ENCODE peak calls at places on chromosomes 1 and 21, in nine cellular contexts. One of them, this sample, is unnamed.

GRCh38 chr1:183567584-183567983 is 22.7 kb downstream of the NCF2 start:
- DNase-seq in progenitor cell of endocrine pancreas: no peak
- DNase-seq in Peyer's patch: peak; percentile 80
- DNase-seq in foreskin fibroblast: no peak
- DNase-seq in GM13976: peak; percentile 57
- DNase-seq in epithelial cell of esophagus: peak; percentile 84
- DNase-seq in right atrium auricular region: no peak
- DNase-seq in heart right ventricle: peak; percentile 51
- DNase-seq in IMR-90: peak; percentile 47
- DNase-seq in this sample: no peak

GRCh38 chr1:167905182-167905581 is 8.8 kb downstream of the ADCY10 start:
- DNase-seq in progenitor cell of endocrine pancreas: no peak
- DNase-seq in Peyer's patch: no peak
- DNase-seq in foreskin fibroblast: peak; percentile 21
- DNase-seq in GM13976: no peak
- DNase-seq in epithelial cell of esophagus: no peak
- DNase-seq in right atrium auricular region: no peak
- DNase-seq in heart right ventricle: no peak
- DNase-seq in IMR-90: peak; percentile 71
- DNase-seq in this sample: no peak

GRCh38 chr1:151809625-151810556 is 4.7 kb upstream of the LINGO4 start:
- DNase-seq in progenitor cell of endocrine pancreas: no peak
- DNase-seq in Peyer's patch: peak; percentile 13
- DNase-seq in foreskin fibroblast: no peak
- DNase-seq in GM13976: no peak
- DNase-seq in epithelial cell of esophagus: no peak
- DNase-seq in right atrium auricular region: no peak
- DNase-seq in heart right ventricle: no peak
- DNase-seq in IMR-90: no peak
- DNase-seq in this sample: no peak

GRCh38 chr1:10629091-10629815 is 154.5 kb downstream of the PEX14 start:
- DNase-seq in progenitor cell of endocrine pancreas: no peak
- DNase-seq in Peyer's patch: no peak
- DNase-seq in foreskin fibroblast: no peak
- DNase-seq in GM13976: no peak
- DNase-seq in epithelial cell of esophagus: no peak
- DNase-seq in right atrium auricular region: no peak
- DNase-seq in heart right ventricle: no peak
- DNase-seq in IMR-90: no peak
- DNase-seq in this sample: no peak

GRCh38 chr21:45332981-45333582 is 45.4 kb upstream of the POFUT2 start:
- DNase-seq in progenitor cell of endocrine pancreas: no peak
- DNase-seq in Peyer's patch: no peak
- DNase-seq in foreskin fibroblast: no peak
- DNase-seq in GM13976: no peak
- DNase-seq in epithelial cell of esophagus: no peak
- DNase-seq in right atrium auricular region: no peak
- DNase-seq in heart right ventricle: no peak
- DNase-seq in IMR-90: no peak
- DNase-seq in this sample: no peak

GRCh38 chr1:177526201-177526600 is 355.4 kb downstream of the BRINP2 start:
- DNase-seq in progenitor cell of endocrine pancreas: no peak
- DNase-seq in Peyer's patch: no peak
- DNase-seq in foreskin fibroblast: no peak
- DNase-seq in GM13976: no peak
- DNase-seq in epithelial cell of esophagus: no peak
- DNase-seq in right atrium auricular region: no peak
- DNase-seq in heart right ventricle: no peak
- DNase-seq in IMR-90: no peak
- DNase-seq in this sample: no peak

GRCh38 chr1:229112832-229113548 is 157.9 kb upstream of the RAB4A start:
- DNase-seq in progenitor cell of endocrine pancreas: no peak
- DNase-seq in Peyer's patch: no peak
- DNase-seq in foreskin fibroblast: no peak
- DNase-seq in GM13976: no peak
- DNase-seq in epithelial cell of esophagus: no peak
- DNase-seq in right atrium auricular region: no peak
- DNase-seq in heart right ventricle: no peak
- DNase-seq in IMR-90: no peak
- DNase-seq in this sample: no peak

GRCh38 chr1:220690140-220691038 is at the start of gene C1orf115:
- DNase-seq in progenitor cell of endocrine pancreas: peak; percentile 93
- DNase-seq in Peyer's patch: peak; percentile 90
- DNase-seq in foreskin fibroblast: peak; percentile 48
- DNase-seq in GM13976: peak; percentile 91
- DNase-seq in epithelial cell of esophagus: peak; percentile 76
- DNase-seq in right atrium auricular region: peak; percentile 74
- DNase-seq in heart right ventricle: peak; percentile 70
- DNase-seq in IMR-90: peak; percentile 13
- DNase-seq in this sample: peak; percentile 90

GRCh38 chr1:147551036-147551435 is 9.7 kb downstream of the BCL9 start:
- DNase-seq in progenitor cell of endocrine pancreas: no peak
- DNase-seq in Peyer's patch: no peak
- DNase-seq in foreskin fibroblast: no peak
- DNase-seq in GM13976: no peak
- DNase-seq in epithelial cell of esophagus: no peak
- DNase-seq in right atrium auricular region: no peak
- DNase-seq in heart right ventricle: no peak
- DNase-seq in IMR-90: no peak
- DNase-seq in this sample: no peak

GRCh38 chr1:218250492-218250891 is 34.6 kb upstream of the RRP15 start:
- DNase-seq in progenitor cell of endocrine pancreas: no peak
- DNase-seq in Peyer's patch: no peak
- DNase-seq in foreskin fibroblast: no peak
- DNase-seq in GM13976: no peak
- DNase-seq in epithelial cell of esophagus: no peak
- DNase-seq in right atrium auricular region: no peak
- DNase-seq in heart right ventricle: no peak
- DNase-seq in IMR-90: no peak
- DNase-seq in this sample: no peak

GRCh38 chr1:70892140-70892539 is 155.5 kb downstream of the PTGER3 start:
- DNase-seq in progenitor cell of endocrine pancreas: no peak
- DNase-seq in Peyer's patch: no peak
- DNase-seq in foreskin fibroblast: no peak
- DNase-seq in GM13976: no peak
- DNase-seq in epithelial cell of esophagus: no peak
- DNase-seq in right atrium auricular region: no peak
- DNase-seq in heart right ventricle: no peak
- DNase-seq in IMR-90: no peak
- DNase-seq in this sample: no peak

GRCh38 chr1:118335372-118335771 is 150.3 kb upstream of the SPAG17 start:
- DNase-seq in progenitor cell of endocrine pancreas: no peak
- DNase-seq in Peyer's patch: no peak
- DNase-seq in foreskin fibroblast: no peak
- DNase-seq in GM13976: peak; percentile 26
- DNase-seq in epithelial cell of esophagus: peak; percentile 84
- DNase-seq in right atrium auricular region: no peak
- DNase-seq in heart right ventricle: no peak
- DNase-seq in IMR-90: peak; percentile 27
- DNase-seq in this sample: no peak

GRCh38 chr1:33468972-33469371 is 3.5 kb upstream of the ZSCAN20 start:
- DNase-seq in progenitor cell of endocrine pancreas: no peak
- DNase-seq in Peyer's patch: no peak
- DNase-seq in foreskin fibroblast: no peak
- DNase-seq in GM13976: no peak
- DNase-seq in epithelial cell of esophagus: no peak
- DNase-seq in right atrium auricular region: no peak
- DNase-seq in heart right ventricle: no peak
- DNase-seq in IMR-90: no peak
- DNase-seq in this sample: no peak

DNA sequence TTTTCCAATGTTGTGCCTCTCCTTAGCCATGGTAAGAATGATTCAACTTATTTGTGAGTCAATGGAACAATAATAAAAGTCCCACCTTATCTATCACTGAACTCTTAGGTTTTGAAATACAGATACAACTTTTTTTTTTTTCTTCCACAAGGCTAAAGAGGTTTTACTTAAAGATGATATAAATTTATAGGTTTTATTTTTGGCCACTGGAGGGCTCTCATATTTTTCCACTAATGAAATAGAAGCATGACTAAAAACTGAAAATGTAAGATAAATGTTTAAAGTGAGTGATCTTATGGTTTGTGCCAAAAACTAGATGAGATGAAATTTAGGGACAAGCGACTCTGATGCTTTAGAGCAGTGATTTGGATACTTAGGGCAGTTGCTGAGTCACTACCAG is 499.0 kb downstream of the NUF2 start:
- DNase-seq in progenitor cell of endocrine pancreas: no peak
- DNase-seq in Peyer's patch: no peak
- DNase-seq in foreskin fibroblast: no peak
- DNase-seq in GM13976: no peak
- DNase-seq in epithelial cell of esophagus: no peak
- DNase-seq in right atrium auricular region: no peak
- DNase-seq in heart right ventricle: no peak
- DNase-seq in IMR-90: no peak
- DNase-seq in this sample: no peak
- TF ChIP-seq CTCF in progenitor cell of endocrine pancreas: no peak
- TF ChIP-seq CTCF in Peyer's patch: no peak
- TF ChIP-seq CTCF in foreskin fibroblast: peak; percentile 28
- TF ChIP-seq CTCF in GM13976: no peak
- TF ChIP-seq CTCF in epithelial cell of esophagus: no peak
- TF ChIP-seq CTCF in right atrium auricular region: no peak
- TF ChIP-seq CTCF in heart right ventricle: peak; percentile 27
- TF ChIP-seq CTCF in IMR-90: no peak
- TF ChIP-seq CTCF in this sample: peak; percentile 55

DNA sequence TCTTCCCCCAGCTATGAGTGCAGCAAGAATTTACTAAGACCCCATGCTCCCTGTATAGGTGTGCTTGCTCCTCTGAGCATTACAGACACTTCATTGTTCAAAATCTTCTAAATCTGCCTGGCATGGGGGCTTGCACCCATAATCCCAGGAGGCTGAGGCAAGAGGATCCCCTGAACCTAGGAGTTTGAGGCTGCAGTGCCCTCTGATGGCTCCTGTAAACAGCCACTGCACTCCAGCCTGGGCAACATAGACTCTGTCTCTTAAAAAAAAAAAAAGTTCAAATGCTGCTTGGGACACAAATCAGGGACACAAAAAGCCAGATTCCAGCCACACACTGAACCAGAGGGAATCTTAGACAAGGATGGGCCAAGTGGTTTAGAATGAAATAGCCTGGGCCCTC is 3.4 kb upstream of the ACOT7 start:
- DNase-seq in progenitor cell of endocrine pancreas: no peak
- DNase-seq in Peyer's patch: no peak
- DNase-seq in foreskin fibroblast: no peak
- DNase-seq in GM13976: no peak
- DNase-seq in epithelial cell of esophagus: no peak
- DNase-seq in right atrium auricular region: no peak
- DNase-seq in heart right ventricle: no peak
- DNase-seq in IMR-90: no peak
- DNase-seq in this sample: no peak
- TF ChIP-seq CTCF in progenitor cell of endocrine pancreas: no peak
- TF ChIP-seq CTCF in Peyer's patch: no peak
- TF ChIP-seq CTCF in foreskin fibroblast: peak; percentile 17
- TF ChIP-seq CTCF in GM13976: peak; percentile 8
- TF ChIP-seq CTCF in epithelial cell of esophagus: peak; percentile 56
- TF ChIP-seq CTCF in right atrium auricular region: no peak
- TF ChIP-seq CTCF in heart right ventricle: no peak
- TF ChIP-seq CTCF in IMR-90: peak; percentile 16
- TF ChIP-seq CTCF in this sample: no peak

GRCh38 chr1:27135920-27136551 is 18.9 kb downstream of the SLC9A1 start:
- DNase-seq in progenitor cell of endocrine pancreas: no peak
- DNase-seq in Peyer's patch: no peak
- DNase-seq in foreskin fibroblast: no peak
- DNase-seq in GM13976: peak; percentile 45
- DNase-seq in epithelial cell of esophagus: no peak
- DNase-seq in right atrium auricular region: no peak
- DNase-seq in heart right ventricle: no peak
- DNase-seq in IMR-90: peak; percentile 42
- DNase-seq in this sample: no peak
- TF ChIP-seq CTCF in progenitor cell of endocrine pancreas: peak; percentile 22
- TF ChIP-seq CTCF in Peyer's patch: no peak
- TF ChIP-seq CTCF in foreskin fibroblast: no peak
- TF ChIP-seq CTCF in GM13976: no peak
- TF ChIP-seq CTCF in epithelial cell of esophagus: no peak
- TF ChIP-seq CTCF in right atrium auricular region: no peak
- TF ChIP-seq CTCF in heart right ventricle: no peak
- TF ChIP-seq CTCF in IMR-90: peak; percentile 3
- TF ChIP-seq CTCF in this sample: no peak

GRCh38 chr1:246418565-246419312 is 88.3 kb downstream of the SMYD3 start:
- DNase-seq in progenitor cell of endocrine pancreas: no peak
- DNase-seq in Peyer's patch: no peak
- DNase-seq in foreskin fibroblast: no peak
- DNase-seq in GM13976: no peak
- DNase-seq in epithelial cell of esophagus: no peak
- DNase-seq in right atrium auricular region: no peak
- DNase-seq in heart right ventricle: no peak
- DNase-seq in IMR-90: no peak
- DNase-seq in this sample: no peak
- TF ChIP-seq CTCF in progenitor cell of endocrine pancreas: no peak
- TF ChIP-seq CTCF in Peyer's patch: no peak
- TF ChIP-seq CTCF in foreskin fibroblast: no peak
- TF ChIP-seq CTCF in GM13976: no peak
- TF ChIP-seq CTCF in epithelial cell of esophagus: no peak
- TF ChIP-seq CTCF in right atrium auricular region: no peak
- TF ChIP-seq CTCF in heart right ventricle: no peak
- TF ChIP-seq CTCF in IMR-90: no peak
- TF ChIP-seq CTCF in this sample: no peak

GRCh38 chr1:156565519-156565918 is 6.8 kb downstream of the IQGAP3 start:
- DNase-seq in progenitor cell of endocrine pancreas: no peak
- DNase-seq in Peyer's patch: no peak
- DNase-seq in foreskin fibroblast: no peak
- DNase-seq in GM13976: no peak
- DNase-seq in epithelial cell of esophagus: no peak
- DNase-seq in right atrium auricular region: no peak
- DNase-seq in heart right ventricle: no peak
- DNase-seq in IMR-90: no peak
- DNase-seq in this sample: no peak
- TF ChIP-seq CTCF in progenitor cell of endocrine pancreas: no peak
- TF ChIP-seq CTCF in Peyer's patch: no peak
- TF ChIP-seq CTCF in foreskin fibroblast: no peak
- TF ChIP-seq CTCF in GM13976: no peak
- TF ChIP-seq CTCF in epithelial cell of esophagus: no peak
- TF ChIP-seq CTCF in right atrium auricular region: no peak
- TF ChIP-seq CTCF in heart right ventricle: no peak
- TF ChIP-seq CTCF in IMR-90: no peak
- TF ChIP-seq CTCF in this sample: no peak

DNA sequence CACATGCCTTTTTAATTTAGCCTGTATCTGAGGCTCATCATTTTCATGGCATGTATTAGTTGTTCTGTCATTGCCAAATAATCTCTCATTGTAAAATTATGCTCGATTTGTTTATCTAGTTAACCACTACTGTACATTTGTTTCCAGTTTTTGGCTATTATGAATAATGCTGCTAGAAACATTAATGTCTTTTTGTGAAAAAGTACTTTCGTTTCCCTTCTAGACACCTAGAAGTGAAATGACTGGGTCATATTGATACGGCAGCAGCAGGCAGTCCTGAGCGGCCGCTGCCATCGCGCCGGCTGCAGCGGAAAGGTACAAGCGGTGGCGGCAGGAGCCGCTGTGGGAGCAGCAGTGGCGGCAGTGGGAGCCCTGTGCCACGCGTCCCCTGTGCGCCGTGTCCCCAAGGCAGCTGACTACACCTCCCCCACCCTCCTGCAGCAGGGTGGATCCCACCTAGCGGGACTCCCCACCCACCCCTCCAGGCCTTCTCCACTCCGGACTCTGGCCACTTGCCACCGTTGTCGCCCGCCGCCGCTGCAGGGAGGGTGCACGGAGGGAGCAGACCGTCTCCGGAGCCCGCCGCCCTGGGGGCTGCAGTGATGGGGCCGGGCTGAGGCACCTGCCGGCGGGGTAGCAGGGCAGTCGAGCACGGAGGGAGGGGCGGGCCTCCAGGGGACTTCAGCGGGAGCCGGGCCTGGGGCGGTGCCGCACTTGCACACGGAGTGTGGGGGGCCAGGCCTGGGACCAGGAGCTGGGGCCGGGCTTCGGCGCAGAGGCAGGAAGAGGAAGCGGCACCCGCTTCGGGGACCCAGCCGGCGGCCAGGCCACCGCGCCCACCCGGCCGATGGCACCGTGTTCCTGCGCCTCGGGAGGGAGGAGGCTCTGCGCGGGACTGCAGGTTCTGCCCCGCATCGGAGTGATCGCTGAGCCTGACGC is 66.8 kb upstream of the RGS7 start:
- DNase-seq in progenitor cell of endocrine pancreas: peak; percentile 50
- DNase-seq in Peyer's patch: no peak
- DNase-seq in foreskin fibroblast: peak; percentile 47
- DNase-seq in GM13976: peak; percentile 44
- DNase-seq in epithelial cell of esophagus: peak; percentile 20
- DNase-seq in right atrium auricular region: no peak
- DNase-seq in heart right ventricle: no peak
- DNase-seq in IMR-90: peak; percentile 63
- DNase-seq in this sample: peak; percentile 24
- TF ChIP-seq CTCF in progenitor cell of endocrine pancreas: peak; percentile 34
- TF ChIP-seq CTCF in Peyer's patch: no peak
- TF ChIP-seq CTCF in foreskin fibroblast: no peak
- TF ChIP-seq CTCF in GM13976: no peak
- TF ChIP-seq CTCF in epithelial cell of esophagus: peak; percentile 23
- TF ChIP-seq CTCF in right atrium auricular region: no peak
- TF ChIP-seq CTCF in heart right ventricle: no peak
- TF ChIP-seq CTCF in IMR-90: peak; percentile 4
- TF ChIP-seq CTCF in this sample: no peak